ENCODE peak calls at places on chromosomes 1 and 21, in eight cellular contexts. S is activated T-cell treated with anti-CD3 and anti-CD28 coated beads, Interleukin-2, amount 50 U/mL, for 72 hours; R is epithelial cell of esophagus; Y is GM13976; H is activated CD4-positive, alpha-beta T cell treated with anti-CD3 and anti-CD28 coated beads, Interleukin-2, amount 50 U/mL, for 24 hours; K is RCC 7860; G is RKO; A is AML-193. T is an unnamed sample.

GRCh38 chr1:55195523-55196233 is 19.5 kb downstream of the USP24 start:
- DNase-seq in S (no peak), R (peak), Y (no peak), H (no peak), K (no peak), G (no peak), A (peak), T (no peak)

GRCh38 chr1:210446479-210446878 is 117.8 kb downstream of the HHAT start:
- DNase-seq in S (peak), R (no peak), Y (no peak), H (peak), K (peak), G (peak), A (no peak), T (peak)

GRCh38 chr1:21192284-21192683 is 15.6 kb upstream of the EIF4G3 start:
- DNase-seq in S (no peak), R (no peak), Y (no peak), H (no peak), K (no peak), G (no peak), A (no peak), T (no peak)

GRCh38 chr1:44805311-44806024 is 1.7 kb downstream of the DYNLT4 start:
- DNase-seq in S (no peak), R (no peak), Y (no peak), H (no peak), K (no peak), G (no peak), A (no peak), T (no peak)

GRCh38 chr1:111369177-111369576 is 58.4 kb downstream of the OVGP1 start:
- DNase-seq in S (no peak), R (no peak), Y (no peak), H (no peak), K (no peak), G (no peak), A (no peak), T (no peak)

GRCh38 chr1:85245456-85245855 is 14.0 kb downstream of the C1orf52 start:
- DNase-seq in S (no peak), R (peak), Y (no peak), H (no peak), K (no peak), G (no peak), A (no peak), T (no peak)

GRCh38 chr1:81714636-81715035 is 86.1 kb upstream of the ADGRL2 start:
- DNase-seq in S (no peak), R (peak), Y (no peak), H (no peak), K (no peak), G (no peak), A (no peak), T (no peak)

GRCh38 chr1:244011251-244011650 is 39.8 kb upstream of the ZBTB18 start:
- DNase-seq in S (no peak), R (no peak), Y (no peak), H (no peak), K (no peak), G (no peak), A (no peak), T (no peak)

GRCh38 chr1:3433076-3433475 is 21.4 kb upstream of the ARHGEF16 start:
- DNase-seq in S (no peak), R (no peak), Y (no peak), H (no peak), K (no peak), G (no peak), A (no peak), T (no peak)

GRCh38 chr1:190140644-190141043 is 337.0 kb downstream of the BRINP3 start:
- DNase-seq in S (no peak), R (no peak), Y (no peak), H (no peak), K (no peak), G (no peak), A (no peak), T (no peak)

GRCh38 chr21:42784896-42785451 is 94.4 kb downstream of the WDR4 start:
- DNase-seq in S (no peak), R (no peak), Y (peak), H (no peak), K (no peak), G (no peak), A (no peak), T (no peak)

GRCh38 chr1:235402457-235403200 is 35.4 kb downstream of the TBCE start:
- DNase-seq in S (no peak), R (peak), Y (no peak), H (no peak), K (no peak), G (no peak), A (no peak), T (no peak)

GRCh38 chr1:11571906-11572616 is 82.2 kb downstream of the FBXO2 start:
- DNase-seq in S (no peak), R (peak), Y (no peak), H (no peak), K (no peak), G (no peak), A (no peak), T (no peak)

GRCh38 chr1:16913866-16914662 is 7.7 kb upstream of the CROCC start:
- DNase-seq in S (peak), R (peak), Y (peak), H (peak), K (peak), G (peak), A (peak), T (peak)

GRCh38 chr1:185732941-185733340 is 1.2 kb upstream of the HMCN1 start:
- DNase-seq in S (no peak), R (no peak), Y (no peak), H (no peak), K (no peak), G (no peak), A (no peak), T (no peak)

GRCh38 chr1:91736999-91737615 is 148.8 kb downstream of the TGFBR3 start:
- DNase-seq in S (no peak), R (peak), Y (no peak), H (no peak), K (peak), G (peak), A (no peak), T (no peak)

GRCh38 chr1:79773385-79773784 is 766.9 kb upstream of the ADGRL4 start:
- DNase-seq in S (no peak), R (no peak), Y (no peak), H (no peak), K (no peak), G (no peak), A (no peak), T (no peak)

GRCh38 chr1:46062651-46063319 is 69.6 kb downstream of the PIK3R3 start:
- DNase-seq in S (peak), R (no peak), Y (peak), H (peak), K (peak), G (no peak), A (no peak), T (no peak)

GRCh38 chr1:25755475-25756125 is 44.4 kb upstream of the SELENON start:
- DNase-seq in S (no peak), R (no peak), Y (no peak), H (no peak), K (no peak), G (no peak), A (no peak), T (no peak)

GRCh38 chr1:178052650-178053461 is 41.0 kb upstream of the RASAL2 start:
- DNase-seq in S (no peak), R (peak), Y (no peak), H (no peak), K (peak), G (no peak), A (no peak), T (no peak)

GRCh38 chr1:13587256-13588030 is 3.8 kb downstream of the PDPN start:
- DNase-seq in S (no peak), R (peak), Y (no peak), H (no peak), K (no peak), G (no peak), A (no peak), T (no peak)

GRCh38 chr1:168362991-168363390 is 82.3 kb downstream of the TBX19 start:
- DNase-seq in S (peak), R (no peak), Y (no peak), H (peak), K (no peak), G (no peak), A (no peak), T (peak)

GRCh38 chr1:226064816-226065248 is 2.3 kb downstream of the H3-3A start:
- DNase-seq in S (no peak), R (peak), Y (peak), H (peak), K (peak), G (peak), A (peak), T (peak)

GRCh38 chr1:246566808-246567154 is 525 bp downstream of the CNST start:
- DNase-seq in S (no peak), R (no peak), Y (peak), H (peak), K (no peak), G (no peak), A (no peak), T (no peak)